ENCODE peak calls at places on chromosomes 13 and 19, in eight cellular contexts. S is T-helper 9 cell; J is EH; Z is heart right ventricle; N is activated T-cell treated with anti-CD3 and anti-CD28 coated beads for 1 hour; G is progenitor cell of endocrine pancreas; I is HAP-1; C is CD4-positive, alpha-beta memory T cell. O is an unnamed sample.
A peak's percentile ranks its signal among the peaks of the same experiment; 100 is the strongest.

GRCh38 chr19:35519291-35519690 is 5.8 kb upstream of the DMKN start:
- DNase-seq in S (no peak), J (peak; percentile 34), Z (no peak), N (no peak), G (no peak), I (no peak), C (no peak), O (no peak)

GRCh38 chr19:48000846-48001245 is 6.4 kb downstream of the ELSPBP1 start:
- DNase-seq in S (no peak), J (no peak), Z (no peak), N (no peak), G (no peak), I (no peak), C (no peak), O (no peak)

GRCh38 chr19:1295169-1296012 is 9.7 kb downstream of the EFNA2 start:
- DNase-seq in S (peak; percentile 42), J (no peak), Z (peak; percentile 24), N (peak; percentile 37), G (no peak), I (no peak), C (no peak), O (no peak)

GRCh38 chr13:54185785-54186184 is 1157.2 kb downstream of the OLFM4 start:
- DNase-seq in S (no peak), J (no peak), Z (no peak), N (no peak), G (no peak), I (peak; percentile 86), C (no peak), O (no peak)

GRCh38 chr13:34162545-34162936 is 344.6 kb downstream of the RFC3 start:
- DNase-seq in S (no peak), J (peak; percentile 80), Z (no peak), N (no peak), G (no peak), I (no peak), C (no peak), O (no peak)

GRCh38 chr19:40585677-40586422 is 9.2 kb downstream of the SHKBP1 start:
- DNase-seq in S (no peak), J (peak; percentile 75), Z (no peak), N (no peak), G (no peak), I (no peak), C (no peak), O (no peak)

GRCh38 chr13:40370662-40371061 is 295.8 kb downstream of the FOXO1 start:
- DNase-seq in S (no peak), J (no peak), Z (no peak), N (no peak), G (no peak), I (no peak), C (no peak), O (no peak)

GRCh38 chr13:39051157-39051556 is 12.9 kb downstream of the NHLRC3 start:
- DNase-seq in S (no peak), J (peak; percentile 47), Z (no peak), N (no peak), G (no peak), I (peak; percentile 69), C (peak; percentile 26), O (no peak)

GRCh38 chr19:40191836-40192646 is 815 bp downstream of the MAP3K10 start:
- DNase-seq in S (no peak), J (peak; percentile 34), Z (peak; percentile 39), N (no peak), G (peak; percentile 48), I (peak; percentile 29), C (no peak), O (no peak)

GRCh38 chr19:1248454-1249297 is at the start of gene MIDN:
- DNase-seq in S (peak; percentile 83), J (peak; percentile 89), Z (peak; percentile 89), N (peak; percentile 81), G (peak; percentile 84), I (peak; percentile 80), C (peak; percentile 88), O (peak; percentile 93)

GRCh38 chr19:50804420-50805272 is 14.4 kb downstream of the ACP4 start:
- DNase-seq in S (peak; percentile 92), J (peak; percentile 98), Z (peak; percentile 97), N (peak; percentile 94), G (peak; percentile 97), I (peak; percentile 96), C (peak; percentile 98), O (peak; percentile 97)

GRCh38 chr19:11887247-11887617 is 350 bp upstream of the ZNF69 start:
- DNase-seq in S (no peak), J (no peak), Z (no peak), N (no peak), G (no peak), I (no peak), C (no peak), O (no peak)

GRCh38 chr19:36605101-36605838 is at the start of gene ZNF382:
- DNase-seq in S (peak; percentile 72), J (peak; percentile 61), Z (peak; percentile 87), N (peak; percentile 87), G (peak; percentile 80), I (peak; percentile 67), C (peak; percentile 85), O (peak; percentile 68)

GRCh38 chr19:2540646-2541454 is 64.9 kb downstream of the GADD45B start:
- DNase-seq in S (no peak), J (peak; percentile 99), Z (peak; percentile 87), N (no peak), G (peak; percentile 81), I (peak; percentile 87), C (no peak), O (peak; percentile 94)

GRCh38 chr19:7820588-7820987 is 9.4 kb upstream of the EVI5L start:
- DNase-seq in S (no peak), J (no peak), Z (no peak), N (no peak), G (no peak), I (no peak), C (no peak), O (no peak)

GRCh38 chr13:46668302-46668720 is 115.3 kb downstream of the LRCH1 start:
- DNase-seq in S (no peak), J (peak; percentile 93), Z (peak; percentile 36), N (no peak), G (no peak), I (no peak), C (no peak), O (no peak)

GRCh38 chr19:29120471-29120870 is 92.5 kb downstream of the UQCRFS1 start:
- DNase-seq in S (no peak), J (no peak), Z (no peak), N (no peak), G (no peak), I (no peak), C (no peak), O (no peak)

GRCh38 chr13:59950201-59950730 is 213.5 kb downstream of the DIAPH3 start:
- DNase-seq in S (no peak), J (peak; percentile 36), Z (no peak), N (no peak), G (no peak), I (no peak), C (no peak), O (no peak)

GRCh38 chr13:23621316-23621645 is 51.1 kb downstream of the TNFRSF19 start:
- DNase-seq in S (no peak), J (peak; percentile 90), Z (no peak), N (no peak), G (no peak), I (no peak), C (no peak), O (no peak)

GRCh38 chr19:10112895-10113591 is 1.6 kb downstream of the P2RY11 start:
- DNase-seq in S (peak; percentile 66), J (peak; percentile 44), Z (peak; percentile 58), N (peak; percentile 56), G (peak; percentile 51), I (no peak), C (peak; percentile 67), O (no peak)

GRCh38 chr19:11130824-11131455 is 24.6 kb downstream of the SPC24 start:
- DNase-seq in S (peak; percentile 67), J (peak; percentile 74), Z (peak; percentile 83), N (peak; percentile 67), G (peak; percentile 80), I (peak; percentile 59), C (peak; percentile 69), O (no peak)

GRCh38 chr13:68304287-68304893 is 1074.3 kb upstream of the PCDH9 start:
- DNase-seq in S (no peak), J (no peak), Z (no peak), N (no peak), G (no peak), I (peak; percentile 58), C (no peak), O (no peak)

O was measured in mesothelial cell of epicardium.